ENCODE peak calls at places on chromosomes 6 and 20, in four cellular contexts. E, K, I and T are unnamed samples.

GRCh38 chr6:133854167-133854632 is 34.7 kb upstream of the TCF21 start:
- DNase-seq in E (no peak), K (no peak), I (no peak), T (no peak)

GRCh38 chr6:167420858-167421766 is 96.2 kb downstream of the TTLL2 start:
- DNase-seq in E (no peak), K (no peak), I (no peak), T (no peak)

GRCh38 chr20:4513720-4514119 is 208.0 kb upstream of the PRND start:
- DNase-seq in E (peak; percentile 52), K (no peak), I (no peak), T (no peak)

GRCh38 chr20:49775229-49775693 is 37.4 kb upstream of the SLC9A8 start:
- DNase-seq in E (no peak), K (peak; percentile 36), I (peak; percentile 76), T (peak; percentile 86)

GRCh38 chr6:157075549-157076426 is 247.5 kb downstream of the TMEM242 start:
- DNase-seq in E (peak; percentile 23), K (no peak), I (no peak), T (no peak)

GRCh38 chr20:53660078-53660909 is 66.7 kb upstream of the ZNF217 start:
- DNase-seq in E (no peak), K (no peak), I (peak; percentile 47), T (peak; percentile 19)

GRCh38 chr6:166203003-166203640 is 35.5 kb upstream of the TBXT start:
- DNase-seq in E (no peak), K (no peak), I (no peak), T (no peak)

GRCh38 chr6:44388135-44388487 is 605 bp downstream of the CDC5L start:
- DNase-seq in E (no peak), K (peak; percentile 40), I (no peak), T (no peak)

GRCh38 chr6:44053106-44053756 is 74.0 kb downstream of the MRPL14 start:
- DNase-seq in E (no peak), K (no peak), I (no peak), T (peak; percentile 44)

GRCh38 chr6:4028051-4028450 is 50.9 kb downstream of the FAM217A start:
- DNase-seq in E (no peak), K (no peak), I (no peak), T (no peak)

GRCh38 chr20:16394784-16395183 is 178.5 kb downstream of the KIF16B start:
- DNase-seq in E (no peak), K (no peak), I (no peak), T (no peak)